ENCODE peak calls at places on chromosomes 5 and 9, in ten cellular contexts. S is mesenchymal stem cell; Z is fibroblast of the conjunctiva; Y is H9; T is HT1080; M is Right ventricle myocardium inferior; U is upper lobe of right lung; C is progenitor cell of endocrine pancreas; L is activated CD8-positive, alpha-beta memory T cell treated with anti-CD3 and anti-CD28 coated beads, Interleukin-2, amount 50 U/mL, for 48 hours; O is aorta. N is an unnamed sample.

GRCh38 chr9:14353222-14354056 is 39.5 kb upstream of the NFIB start:
- DNase-seq in S (peak; percentile 74), Z (peak; percentile 71), Y (peak; percentile 92), T (peak; percentile 71), M (peak; percentile 94), U (peak; percentile 93), C (peak; percentile 93), L (peak; percentile 95), O (peak; percentile 99), N (peak; percentile 55)

GRCh38 chr9:112558978-112559377 is 72.4 kb downstream of the KIAA1958 start:
- DNase-seq in S (no peak), Z (no peak), Y (no peak), T (no peak), M (no peak), U (no peak), C (no peak), L (no peak), O (no peak), N (no peak)

GRCh38 chr9:109314011-109314531 is 6.8 kb downstream of the EPB41L4B start:
- DNase-seq in S (no peak), Z (no peak), Y (no peak), T (no peak), M (no peak), U (peak; percentile 65), C (no peak), L (no peak), O (no peak), N (no peak)

GRCh38 chr9:75455444-75455921 is 367.2 kb downstream of the OSTF1 start:
- DNase-seq in S (no peak), Z (no peak), Y (no peak), T (no peak), M (no peak), U (no peak), C (no peak), L (no peak), O (no peak), N (no peak)

GRCh38 chr5:17317499-17317898 is 100.1 kb downstream of the BASP1 start:
- DNase-seq in S (peak; percentile 28), Z (no peak), Y (no peak), T (no peak), M (no peak), U (no peak), C (no peak), L (no peak), O (no peak), N (no peak)

GRCh38 chr9:99103909-99104458 is 929 bp upstream of the TGFBR1 start:
- DNase-seq in S (peak; percentile 43), Z (no peak), Y (no peak), T (no peak), M (no peak), U (no peak), C (no peak), L (no peak), O (peak; percentile 77), N (no peak)

GRCh38 chr9:70884276-70884675 is 237.1 kb downstream of the TRPM3 start:
- DNase-seq in S (no peak), Z (no peak), Y (no peak), T (no peak), M (no peak), U (no peak), C (no peak), L (no peak), O (no peak), N (no peak)

GRCh38 chr5:181190711-181191525 is 14.1 kb downstream of the TRIM7 start:
- DNase-seq in S (no peak), Z (no peak), Y (no peak), T (no peak), M (peak; percentile 84), U (no peak), C (peak; percentile 43), L (peak; percentile 81), O (peak; percentile 86), N (peak; percentile 40)

GRCh38 chr5:33254581-33254980 is 186.2 kb upstream of the TARS1 start:
- DNase-seq in S (no peak), Z (no peak), Y (no peak), T (no peak), M (no peak), U (no peak), C (no peak), L (no peak), O (no peak), N (no peak)

GRCh38 chr5:36128795-36129194 is 22.9 kb downstream of the LMBRD2 start:
- DNase-seq in S (no peak), Z (no peak), Y (no peak), T (no peak), M (no peak), U (no peak), C (no peak), L (no peak), O (no peak), N (no peak)

GRCh38 chr5:1661831-1662558 is 137.6 kb downstream of the MRPL36 start:
- DNase-seq in S (no peak), Z (no peak), Y (peak; percentile 23), T (no peak), M (no peak), U (peak; percentile 40), C (no peak), L (no peak), O (peak; percentile 27), N (no peak)

GRCh38 chr5:29614202-29614601 is 1579.3 kb upstream of the CDH6 start:
- DNase-seq in S (no peak), Z (no peak), Y (no peak), T (peak; percentile 67), M (no peak), U (no peak), C (no peak), L (no peak), O (no peak), N (no peak)

GRCh38 chr9:130240410-130241197 is 25.0 kb upstream of the HMCN2 start:
- DNase-seq in S (peak; percentile 77), Z (peak; percentile 47), Y (peak; percentile 72), T (peak; percentile 74), M (no peak), U (no peak), C (no peak), L (no peak), O (peak; percentile 66), N (peak; percentile 19)